ENCODE peak calls at places on chromosome 4, in four cellular contexts. C is endodermal cell, L is IMR-90, Y is nephron progenitor cell. B is an unnamed sample.

GRCh38 chr4:113689394-113689793 is 72.1 kb downstream of the CAMK2D start:
- DNase-seq in C (no peak), L (no peak), Y (no peak), B (no peak)

GRCh38 chr4:88514557-88515511 is 8.7 kb downstream of the PYURF start:
- DNase-seq in C (no peak), L (no peak), Y (no peak), B (no peak)

GRCh38 chr4:187732524-187732923 is 263.0 kb upstream of the ZFP42 start:
- DNase-seq in C (no peak), L (peak; percentile 10), Y (no peak), B (no peak)

GRCh38 chr4:168076989-168077725 is 15.2 kb upstream of the ANXA10 start:
- DNase-seq in C (peak; percentile 91), L (peak; percentile 71), Y (peak; percentile 80), B (peak; percentile 19)

GRCh38 chr4:79273918-79274317 is 51.9 kb downstream of the NAA11 start:
- DNase-seq in C (no peak), L (no peak), Y (no peak), B (no peak)

GRCh38 chr4:41380758-41381157 is 124.0 kb downstream of the UCHL1 start:
- DNase-seq in C (no peak), L (no peak), Y (no peak), B (no peak)

GRCh38 chr4:2281575-2282343 is 19.9 kb upstream of the MXD4 start:
- DNase-seq in C (no peak), L (no peak), Y (no peak), B (no peak)

GRCh38 chr4:149708513-149709175 is 107.0 kb downstream of the IQCM start:
- DNase-seq in C (no peak), L (peak; percentile 46), Y (no peak), B (no peak)

GRCh38 chr4:116275006-116275405 is 810.4 kb downstream of the TRAM1L1 start:
- DNase-seq in C (no peak), L (no peak), Y (no peak), B (no peak)

GRCh38 chr4:139961344-139961948 is 192.5 kb downstream of the MAML3 start:
- DNase-seq in C (no peak), L (no peak), Y (no peak), B (no peak)

GRCh38 chr4:185580699-185581098 is 45.4 kb upstream of the PDLIM3 start:
- DNase-seq in C (no peak), L (peak; percentile 26), Y (no peak), B (no peak)

GRCh38 chr4:1706358-1706757 is 5.8 kb downstream of the SLBP start:
- DNase-seq in C (no peak), L (no peak), Y (no peak), B (no peak)

GRCh38 chr4:119627267-119628190 is 1.1 kb downstream of the PDE5A start:
- DNase-seq in C (peak; percentile 89), L (peak; percentile 86), Y (peak; percentile 75), B (peak; percentile 70)

GRCh38 chr4:168630445-168631187 is 133.8 kb downstream of the PALLD start:
- DNase-seq in C (no peak), L (peak; percentile 88), Y (no peak), B (no peak)

GRCh38 chr4:14880805-14881204 is 121.5 kb upstream of the CPEB2 start:
- DNase-seq in C (no peak), L (no peak), Y (no peak), B (no peak)

GRCh38 chr4:143399113-143399949 is 62.7 kb downstream of the GAB1 start:
- DNase-seq in C (no peak), L (peak; percentile 21), Y (no peak), B (no peak)

GRCh38 chr4:53507671-53508286 is 83.5 kb downstream of the LNX1 start:
- DNase-seq in C (no peak), L (peak; percentile 48), Y (no peak), B (peak; percentile 68)

GRCh38 chr4:24736066-24736465 is 59.3 kb upstream of the SOD3 start:
- DNase-seq in C (peak; percentile 74), L (peak; percentile 20), Y (no peak), B (no peak)

GRCh38 chr4:145843148-145843547 is 95.5 kb downstream of the ZNF827 start:
- DNase-seq in C (no peak), L (peak; percentile 83), Y (no peak), B (peak; percentile 67)

GRCh38 chr4:104641427-104641826 is 146.7 kb upstream of the CXXC4 start:
- DNase-seq in C (no peak), L (no peak), Y (peak; percentile 4), B (no peak)

GRCh38 chr4:7626551-7626950 is 191.8 kb upstream of the PSAPL1 start:
- DNase-seq in C (no peak), L (no peak), Y (no peak), B (no peak)

GRCh38 chr4:66501986-66502385 is 831.7 kb upstream of the EPHA5 start:
- DNase-seq in C (no peak), L (no peak), Y (no peak), B (no peak)

GRCh38 chr4:152161676-152162330 is 374.1 kb downstream of the FBXW7 start:
- DNase-seq in C (no peak), L (no peak), Y (no peak), B (no peak)

GRCh38 chr4:106450249-106450648 is 81.7 kb upstream of the GIMD1 start:
- DNase-seq in C (no peak), L (no peak), Y (no peak), B (no peak)

GRCh38 chr4:95949136-95949765 is 109.4 kb downstream of the PDHA2 start:
- DNase-seq in C (no peak), L (no peak), Y (no peak), B (no peak)

GRCh38 chr4:26356067-26356466 is 35.3 kb downstream of the RBPJ start:
- DNase-seq in C (no peak), L (peak; percentile 40), Y (no peak), B (no peak)

GRCh38 chr4:156169011-156169410 is 215.3 kb upstream of the CTSO start:
- DNase-seq in C (peak; percentile 67), L (peak; percentile 95), Y (peak; percentile 31), B (peak; percentile 31)

GRCh38 chr4:153137168-153137567 is 67.1 kb upstream of the TRIM2 start:
- DNase-seq in C (peak; percentile 45), L (peak; percentile 83), Y (no peak), B (peak; percentile 57)

GRCh38 chr4:94577136-94577535 is 125.4 kb downstream of the PDLIM5 start:
- DNase-seq in C (peak; percentile 82), L (peak; percentile 67), Y (peak; percentile 23), B (no peak)

GRCh38 chr4:138864961-138865720 is 150.4 kb upstream of the NOCT start:
- DNase-seq in C (peak; percentile 77), L (no peak), Y (no peak), B (no peak)

DNA sequence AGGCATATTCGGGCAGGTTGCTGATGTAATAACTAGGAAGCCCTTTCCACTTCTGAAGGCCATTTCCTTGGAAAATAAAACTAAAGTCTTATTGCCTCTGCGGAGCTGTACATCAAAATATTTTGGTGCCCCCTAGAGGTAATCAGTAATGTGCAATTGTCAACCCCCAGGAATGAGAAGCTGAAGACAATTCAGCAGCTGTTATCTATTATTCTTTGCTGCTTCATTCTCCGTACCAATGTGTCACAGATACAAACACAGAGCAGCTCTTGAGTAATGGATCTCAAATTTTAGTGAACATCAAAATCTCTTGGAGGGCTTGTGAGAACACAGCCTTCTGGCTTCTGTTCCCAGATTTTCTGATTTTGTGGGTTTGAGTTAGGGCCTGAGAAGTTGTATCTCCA is 3.5 kb upstream of the SLIT2 start:
- DNase-seq in C (no peak), L (peak; percentile 83), Y (peak; percentile 17), B (peak; percentile 74)
- TF ChIP-seq CTCF in C (peak; percentile 82), L (peak; percentile 80), Y (peak; percentile 70), B (peak; percentile 65)

GRCh38 chr4:108126806-108127205 is 41.9 kb downstream of the LEF1 start:
- DNase-seq in C (no peak), L (no peak), Y (no peak), B (no peak)

GRCh38 chr4:108135549-108136209 is 33.1 kb downstream of the LEF1 start:
- DNase-seq in C (peak; percentile 94), L (no peak), Y (peak; percentile 61), B (no peak)

GRCh38 chr4:108129226-108129625 is 39.5 kb downstream of the LEF1 start:
- DNase-seq in C (no peak), L (no peak), Y (no peak), B (no peak)

GRCh38 chr4:108130955-108131354 is 37.8 kb downstream of the LEF1 start:
- DNase-seq in C (peak; percentile 74), L (no peak), Y (no peak), B (no peak)
- TF ChIP-seq CTCF in C (peak; percentile 67), L (no peak), Y (no peak), B (no peak)

GRCh38 chr4:100431416-100431815 is 86.4 kb downstream of the EMCN start:
- DNase-seq in C (no peak), L (no peak), Y (no peak), B (no peak)

GRCh38 chr4:100424376-100424775 is 93.4 kb downstream of the EMCN start:
- DNase-seq in C (no peak), L (no peak), Y (no peak), B (no peak)

GRCh38 chr4:100428051-100428450 is 89.8 kb downstream of the EMCN start:
- DNase-seq in C (no peak), L (peak; percentile 45), Y (no peak), B (no peak)

GRCh38 chr4:100430441-100430840 is 87.4 kb downstream of the EMCN start:
- DNase-seq in C (no peak), L (no peak), Y (no peak), B (no peak)

DNA sequence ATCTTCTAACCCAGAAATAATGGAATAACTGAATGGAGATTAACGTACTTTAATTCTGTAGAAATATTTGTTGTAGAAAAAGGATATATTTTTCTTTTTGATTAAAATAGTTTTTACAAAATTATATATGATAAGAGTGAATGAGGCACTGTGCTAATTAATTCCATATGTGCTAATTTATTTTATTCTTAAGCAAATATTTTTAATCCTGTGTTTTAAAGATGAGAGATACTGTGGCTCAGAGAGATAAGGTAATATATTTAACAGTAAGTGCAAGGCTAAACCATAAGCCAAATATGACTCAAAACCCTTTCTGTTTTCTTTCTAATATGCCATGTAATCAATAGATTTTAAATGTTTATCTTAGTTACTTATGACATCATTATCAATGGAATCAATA is 88.2 kb downstream of the EMCN start:
- DNase-seq in C (no peak), L (no peak), Y (no peak), B (no peak)
- TF ChIP-seq CTCF in C (no peak), L (no peak), Y (no peak), B (no peak)

GRCh38 chr4:87007345-87008181 is 72.8 kb downstream of the AFF1 start:
- DNase-seq in C (peak; percentile 77), L (peak; percentile 54), Y (peak; percentile 70), B (no peak)

GRCh38 chr4:87005369-87005689 is 70.5 kb downstream of the AFF1 start:
- DNase-seq in C (no peak), L (no peak), Y (no peak), B (no peak)

GRCh38 chr4:87009095-87009648 is 74.4 kb downstream of the AFF1 start:
- DNase-seq in C (no peak), L (no peak), Y (no peak), B (no peak)

GRCh38 chr4:87005690-87006461 is 71.1 kb downstream of the AFF1 start:
- DNase-seq in C (no peak), L (no peak), Y (no peak), B (no peak)

GRCh38 chr4:87006531-87007344 is 71.9 kb downstream of the AFF1 start:
- DNase-seq in C (peak; percentile 97), L (peak; percentile 92), Y (peak; percentile 92), B (peak; percentile 84)
- TF ChIP-seq CTCF in C (peak; percentile 42), L (peak; percentile 27), Y (peak; percentile 4), B (peak; percentile 27)

B was measured in AG09319.